ENCODE peak calls at places on chromosomes 13 and 19, in six cellular contexts. One of them, this sample, is unnamed.

GRCh38 chr13:47038196-47038595 is 141.3 kb upstream of the HTR2A start:
- DNase-seq in fibroblast of pulmonary artery: no peak
- DNase-seq in right cardiac atrium: no peak
- DNase-seq in naive B cell: no peak
- DNase-seq in GF-D8: no peak
- DNase-seq in substantia nigra: no peak
- DNase-seq in this sample: no peak

GRCh38 chr13:34087791-34088190 is 269.8 kb downstream of the RFC3 start:
- DNase-seq in GF-D8: no peak
- DNase-seq in right cardiac atrium: no peak
- DNase-seq in naive B cell: no peak
- DNase-seq in substantia nigra: no peak
- DNase-seq in fibroblast of pulmonary artery: no peak
- DNase-seq in this sample: no peak

GRCh38 chr13:77437267-77437666 is 98.2 kb upstream of the SCEL start:
- DNase-seq in fibroblast of pulmonary artery: no peak
- DNase-seq in naive B cell: no peak
- DNase-seq in substantia nigra: no peak
- DNase-seq in GF-D8: no peak
- DNase-seq in right cardiac atrium: no peak
- DNase-seq in this sample: no peak

GRCh38 chr19:45757696-45758095 is 11.4 kb downstream of the SIX5 start:
- DNase-seq in fibroblast of pulmonary artery: no peak
- DNase-seq in naive B cell: no peak
- DNase-seq in right cardiac atrium: no peak
- DNase-seq in GF-D8: no peak
- DNase-seq in substantia nigra: no peak
- DNase-seq in this sample: no peak

GRCh38 chr19:42216653-42217521 is 590 bp downstream of the DEDD2 start:
- DNase-seq in substantia nigra: peak
- DNase-seq in GF-D8: no peak
- DNase-seq in right cardiac atrium: peak
- DNase-seq in naive B cell: no peak
- DNase-seq in fibroblast of pulmonary artery: peak
- DNase-seq in this sample: no peak

GRCh38 chr13:73870970-73871935 is 263.0 kb downstream of the KLF12 start:
- DNase-seq in substantia nigra: no peak
- DNase-seq in fibroblast of pulmonary artery: peak
- DNase-seq in naive B cell: no peak
- DNase-seq in right cardiac atrium: peak
- DNase-seq in GF-D8: no peak
- DNase-seq in this sample: peak

GRCh38 chr13:19888799-19889198 is 25.4 kb upstream of the ZMYM5 start:
- DNase-seq in substantia nigra: no peak
- DNase-seq in naive B cell: no peak
- DNase-seq in right cardiac atrium: no peak
- DNase-seq in GF-D8: no peak
- DNase-seq in fibroblast of pulmonary artery: peak
- DNase-seq in this sample: no peak

GRCh38 chr19:55809381-55810058 is 22.3 kb downstream of the NLRP11 start:
- DNase-seq in substantia nigra: peak
- DNase-seq in GF-D8: peak
- DNase-seq in right cardiac atrium: peak
- DNase-seq in fibroblast of pulmonary artery: peak
- DNase-seq in naive B cell: peak
- DNase-seq in this sample: no peak

GRCh38 chr13:112465251-112466131 is 89.3 kb downstream of the SPACA7 start:
- DNase-seq in fibroblast of pulmonary artery: no peak
- DNase-seq in GF-D8: no peak
- DNase-seq in substantia nigra: no peak
- DNase-seq in right cardiac atrium: no peak
- DNase-seq in naive B cell: no peak
- DNase-seq in this sample: no peak

GRCh38 chr19:33444238-33444992 is 70.9 kb downstream of the CEBPG start:
- DNase-seq in fibroblast of pulmonary artery: no peak
- DNase-seq in substantia nigra: no peak
- DNase-seq in right cardiac atrium: peak
- DNase-seq in GF-D8: no peak
- DNase-seq in naive B cell: no peak
- DNase-seq in this sample: no peak

GRCh38 chr19:19817357-19817756 is 4.2 kb downstream of the ZNF506 start:
- DNase-seq in naive B cell: no peak
- DNase-seq in GF-D8: no peak
- DNase-seq in right cardiac atrium: no peak
- DNase-seq in substantia nigra: no peak
- DNase-seq in fibroblast of pulmonary artery: no peak
- DNase-seq in this sample: no peak

GRCh38 chr13:44842158-44842557 is 147.1 kb downstream of the NUFIP1 start:
- DNase-seq in substantia nigra: no peak
- DNase-seq in naive B cell: no peak
- DNase-seq in right cardiac atrium: no peak
- DNase-seq in fibroblast of pulmonary artery: peak
- DNase-seq in GF-D8: no peak
- DNase-seq in this sample: no peak

GRCh38 chr19:58304255-58304654 is 922 bp upstream of the ERVK3-1 start:
- DNase-seq in right cardiac atrium: no peak
- DNase-seq in naive B cell: no peak
- DNase-seq in fibroblast of pulmonary artery: no peak
- DNase-seq in GF-D8: no peak
- DNase-seq in substantia nigra: no peak
- DNase-seq in this sample: no peak

GRCh38 chr13:95226476-95226875 is 74.8 kb downstream of the ABCC4 start:
- DNase-seq in naive B cell: no peak
- DNase-seq in right cardiac atrium: no peak
- DNase-seq in GF-D8: no peak
- DNase-seq in fibroblast of pulmonary artery: no peak
- DNase-seq in substantia nigra: no peak
- DNase-seq in this sample: no peak

GRCh38 chr19:35135389-35135909 is 590 bp upstream of the LGI4 start:
- DNase-seq in right cardiac atrium: peak
- DNase-seq in naive B cell: peak
- DNase-seq in GF-D8: no peak
- DNase-seq in substantia nigra: peak
- DNase-seq in fibroblast of pulmonary artery: peak
- DNase-seq in this sample: peak

GRCh38 chr13:28470286-28470685 is 24.6 kb downstream of the FLT1 start:
- DNase-seq in right cardiac atrium: no peak
- DNase-seq in substantia nigra: no peak
- DNase-seq in GF-D8: no peak
- DNase-seq in fibroblast of pulmonary artery: peak
- DNase-seq in naive B cell: no peak
- DNase-seq in this sample: no peak

GRCh38 chr13:73064991-73065390 is 6.2 kb downstream of the KLF5 start:
- DNase-seq in GF-D8: no peak
- DNase-seq in right cardiac atrium: no peak
- DNase-seq in fibroblast of pulmonary artery: no peak
- DNase-seq in naive B cell: no peak
- DNase-seq in substantia nigra: no peak
- DNase-seq in this sample: no peak

GRCh38 chr13:76969488-76970365 is 21.4 kb downstream of the ACOD1 start:
- DNase-seq in fibroblast of pulmonary artery: no peak
- DNase-seq in right cardiac atrium: no peak
- DNase-seq in naive B cell: no peak
- DNase-seq in GF-D8: no peak
- DNase-seq in substantia nigra: no peak
- DNase-seq in this sample: no peak

GRCh38 chr13:46181799-46182490 is at the start of gene LCP1:
- DNase-seq in fibroblast of pulmonary artery: no peak
- DNase-seq in substantia nigra: no peak
- DNase-seq in right cardiac atrium: no peak
- DNase-seq in naive B cell: peak
- DNase-seq in GF-D8: peak
- DNase-seq in this sample: peak

GRCh38 chr19:6161271-6161850 is 25.9 kb downstream of the ACSBG2 start:
- DNase-seq in substantia nigra: no peak
- DNase-seq in naive B cell: peak
- DNase-seq in right cardiac atrium: peak
- DNase-seq in GF-D8: peak
- DNase-seq in fibroblast of pulmonary artery: no peak
- DNase-seq in this sample: no peak

GRCh38 chr19:29574518-29574917 is 31.6 kb upstream of the POP4 start:
- DNase-seq in substantia nigra: no peak
- DNase-seq in right cardiac atrium: no peak
- DNase-seq in GF-D8: no peak
- DNase-seq in fibroblast of pulmonary artery: no peak
- DNase-seq in naive B cell: no peak
- DNase-seq in this sample: no peak

GRCh38 chr13:111344471-111345191 is 24.2 kb downstream of the TEX29 start:
- DNase-seq in right cardiac atrium: no peak
- DNase-seq in GF-D8: no peak
- DNase-seq in naive B cell: no peak
- DNase-seq in fibroblast of pulmonary artery: peak
- DNase-seq in substantia nigra: no peak
- DNase-seq in this sample: no peak

GRCh38 chr19:16875584-16876555 is 12.9 kb upstream of the F2RL3 start:
- DNase-seq in fibroblast of pulmonary artery: no peak
- DNase-seq in naive B cell: no peak
- DNase-seq in substantia nigra: no peak
- DNase-seq in right cardiac atrium: no peak
- DNase-seq in GF-D8: no peak
- DNase-seq in this sample: no peak

GRCh38 chr19:40178756-40179155 is 12.5 kb upstream of the MAP3K10 start:
- DNase-seq in substantia nigra: no peak
- DNase-seq in fibroblast of pulmonary artery: no peak
- DNase-seq in right cardiac atrium: no peak
- DNase-seq in naive B cell: no peak
- DNase-seq in GF-D8: no peak
- DNase-seq in this sample: no peak

GRCh38 chr19:18845961-18846360 is 14.2 kb downstream of the UPF1 start:
- DNase-seq in fibroblast of pulmonary artery: no peak
- DNase-seq in right cardiac atrium: no peak
- DNase-seq in GF-D8: no peak
- DNase-seq in naive B cell: no peak
- DNase-seq in substantia nigra: no peak
- DNase-seq in this sample: peak

GRCh38 chr19:49085868-49086232 is 599 bp downstream of the SNRNP70 start:
- DNase-seq in substantia nigra: no peak
- DNase-seq in GF-D8: no peak
- DNase-seq in right cardiac atrium: no peak
- DNase-seq in fibroblast of pulmonary artery: no peak
- DNase-seq in naive B cell: no peak
- DNase-seq in this sample: no peak

GRCh38 chr13:110248449-110249143 is 58.4 kb downstream of the COL4A1 start:
- DNase-seq in GF-D8: no peak
- DNase-seq in substantia nigra: no peak
- DNase-seq in right cardiac atrium: no peak
- DNase-seq in naive B cell: no peak
- DNase-seq in fibroblast of pulmonary artery: no peak
- DNase-seq in this sample: no peak

GRCh38 chr19:47813304-47813994 is 8.3 kb upstream of the CRX start:
- DNase-seq in naive B cell: peak
- DNase-seq in fibroblast of pulmonary artery: peak
- DNase-seq in right cardiac atrium: peak
- DNase-seq in substantia nigra: peak
- DNase-seq in GF-D8: no peak
- DNase-seq in this sample: peak

GRCh38 chr19:35349614-35350521 is 2.2 kb downstream of the FFAR1 start:
- DNase-seq in right cardiac atrium: no peak
- DNase-seq in GF-D8: no peak
- DNase-seq in substantia nigra: no peak
- DNase-seq in naive B cell: no peak
- DNase-seq in fibroblast of pulmonary artery: no peak
- DNase-seq in this sample: no peak

GRCh38 chr13:43433691-43434121 is 353.1 kb downstream of the ENOX1 start:
- DNase-seq in substantia nigra: no peak
- DNase-seq in naive B cell: no peak
- DNase-seq in right cardiac atrium: no peak
- DNase-seq in fibroblast of pulmonary artery: no peak
- DNase-seq in GF-D8: no peak
- DNase-seq in this sample: no peak

GRCh38 chr19:43751466-43752220 is 3.1 kb downstream of the SMG9 start:
- DNase-seq in naive B cell: no peak
- DNase-seq in right cardiac atrium: no peak
- DNase-seq in substantia nigra: no peak
- DNase-seq in fibroblast of pulmonary artery: no peak
- DNase-seq in GF-D8: no peak
- DNase-seq in this sample: no peak